ENCODE peak calls at places on chromosomes 13 and 19, in ten cellular contexts. U is CD4-positive, CD25-positive, alpha-beta regulatory T cell; O is stimulated activated CD4-positive, alpha-beta T cell treated with anti-CD3 and anti-CD28 coated beads, Interleukin-1b, Interleukin-23, amount 100 ng/mL, for 24 hours; G is H54; T is retina; B is T-helper 9 cell; Z is activated CD4-positive, alpha-beta T cell treated with anti-CD3 and anti-CD28 coated beads for 4 hours; H is activated T-cell treated with anti-CD3 and anti-CD28 coated beads, Interleukin-2, amount 50 U/mL, for 72 hours; P is CD8-positive, alpha-beta T cell; J is caudate nucleus. R is an unnamed sample.

GRCh38 chr19:19865750-19866598 is at the start of gene ZNF253:
- DNase-seq in U (peak), O (peak), G (peak), T (peak), B (peak), Z (peak), H (peak), P (peak), J (peak), R (peak)

GRCh38 chr19:42254083-42254849 is 662 bp downstream of the ERF start:
- DNase-seq in U (peak), O (peak), G (no peak), T (peak), B (peak), Z (peak), H (peak), P (peak), J (peak), R (peak)

GRCh38 chr19:2549701-2550191 is 73.8 kb downstream of the GADD45B start:
- DNase-seq in U (no peak), O (no peak), G (no peak), T (no peak), B (no peak), Z (no peak), H (no peak), P (no peak), J (peak), R (no peak)

GRCh38 chr19:17125728-17126677 is 50.4 kb downstream of the MYO9B start:
- DNase-seq in U (peak), O (peak), G (no peak), T (no peak), B (peak), Z (peak), H (peak), P (peak), J (no peak), R (peak)

GRCh38 chr13:106415971-106416370 is 119.5 kb downstream of the EFNB2 start:
- DNase-seq in U (no peak), O (no peak), G (no peak), T (no peak), B (no peak), Z (no peak), H (no peak), P (no peak), J (no peak), R (no peak)

GRCh38 chr19:56927791-56928207 is 87.3 kb upstream of the PEG3 start:
- DNase-seq in U (no peak), O (no peak), G (no peak), T (no peak), B (no peak), Z (no peak), H (no peak), P (no peak), J (no peak), R (no peak)

GRCh38 chr19:1181606-1182005 is 7.5 kb upstream of the SBNO2 start:
- DNase-seq in U (no peak), O (no peak), G (no peak), T (no peak), B (no peak), Z (no peak), H (no peak), P (no peak), J (no peak), R (no peak)

GRCh38 chr13:30804474-30804873 is 69.1 kb downstream of the ALOX5AP start:
- DNase-seq in U (no peak), O (no peak), G (no peak), T (no peak), B (no peak), Z (no peak), H (no peak), P (no peak), J (no peak), R (no peak)

GRCh38 chr13:31172535-31172934 is 10.8 kb upstream of the HSPH1 start:
- DNase-seq in U (no peak), O (no peak), G (no peak), T (no peak), B (no peak), Z (no peak), H (no peak), P (no peak), J (no peak), R (no peak)

GRCh38 chr19:10975374-10976036 is 14.7 kb downstream of the SMARCA4 start:
- DNase-seq in U (no peak), O (no peak), G (peak), T (no peak), B (no peak), Z (no peak), H (no peak), P (no peak), J (no peak), R (no peak)

GRCh38 chr13:78595819-78596700 is 7.3 kb downstream of the POU4F1 start:
- DNase-seq in U (no peak), O (no peak), G (no peak), T (peak), B (no peak), Z (no peak), H (no peak), P (no peak), J (no peak), R (peak)

GRCh38 chr19:12244370-12244769 is 50.3 kb downstream of the ZNF44 start:
- DNase-seq in U (no peak), O (no peak), G (no peak), T (no peak), B (no peak), Z (no peak), H (no peak), P (no peak), J (no peak), R (no peak)

GRCh38 chr13:24680258-24680920 is at the start of gene ATP12A:
- DNase-seq in U (peak), O (no peak), G (no peak), T (peak), B (peak), Z (peak), H (peak), P (peak), J (no peak), R (peak)

GRCh38 chr19:46416077-46416709 is 2.8 kb upstream of the CCDC8 start:
- DNase-seq in U (no peak), O (no peak), G (peak), T (peak), B (no peak), Z (peak), H (peak), P (no peak), J (peak), R (peak)

GRCh38 chr19:33377586-33378475 is 4.3 kb downstream of the CEBPG start:
- DNase-seq in U (no peak), O (no peak), G (no peak), T (peak), B (no peak), Z (no peak), H (no peak), P (no peak), J (no peak), R (no peak)

GRCh38 chr19:50896591-50897190 is 14.5 kb downstream of the KLK4 start:
- DNase-seq in U (no peak), O (no peak), G (no peak), T (no peak), B (no peak), Z (no peak), H (peak), P (no peak), J (no peak), R (peak)

GRCh38 chr13:29850213-29850898 is at the start of gene UBL3:
- DNase-seq in U (peak), O (peak), G (peak), T (peak), B (peak), Z (peak), H (peak), P (peak), J (peak), R (peak)

GRCh38 chr13:46062190-46062589 is 9.6 kb upstream of the ZC3H13 start:
- DNase-seq in U (no peak), O (no peak), G (no peak), T (no peak), B (no peak), Z (no peak), H (no peak), P (no peak), J (no peak), R (no peak)

GRCh38 chr13:107716741-107717140 is 498.6 kb downstream of the LIG4 start:
- DNase-seq in U (no peak), O (no peak), G (no peak), T (no peak), B (no peak), Z (no peak), H (no peak), P (no peak), J (no peak), R (no peak)

GRCh38 chr13:48001127-48001881 is at the start of gene SUCLA2:
- DNase-seq in U (peak), O (peak), G (peak), T (peak), B (peak), Z (peak), H (peak), P (peak), J (peak), R (peak)

GRCh38 chr13:60162096-60162495 is 1.6 kb downstream of the DIAPH3 start:
- DNase-seq in U (no peak), O (no peak), G (no peak), T (no peak), B (no peak), Z (no peak), H (no peak), P (no peak), J (no peak), R (peak)

GRCh38 chr19:10182847-10183246 is 11.9 kb downstream of the DNMT1 start:
- DNase-seq in U (no peak), O (no peak), G (no peak), T (no peak), B (no peak), Z (no peak), H (no peak), P (no peak), J (no peak), R (no peak)

GRCh38 chr19:16076958-16077611 is 790 bp downstream of the TPM4 start:
- DNase-seq in U (no peak), O (no peak), G (no peak), T (peak), B (peak), Z (peak), H (peak), P (no peak), J (no peak), R (no peak)

GRCh38 chr19:1360126-1360817 is 23.4 kb upstream of the NDUFS7 start:
- DNase-seq in U (no peak), O (no peak), G (no peak), T (peak), B (no peak), Z (no peak), H (no peak), P (no peak), J (no peak), R (no peak)

GRCh38 chr19:29084266-29084665 is 128.7 kb downstream of the UQCRFS1 start:
- DNase-seq in U (no peak), O (no peak), G (peak), T (no peak), B (no peak), Z (no peak), H (no peak), P (no peak), J (no peak), R (no peak)

GRCh38 chr19:41570639-41571112 is 5.3 kb upstream of the CEACAM21 start:
- DNase-seq in U (peak), O (peak), G (peak), T (peak), B (peak), Z (peak), H (peak), P (peak), J (peak), R (peak)

GRCh38 chr13:26956532-26957142 is 196.1 kb upstream of the GPR12 start:
- DNase-seq in U (no peak), O (no peak), G (no peak), T (no peak), B (no peak), Z (no peak), H (no peak), P (no peak), J (no peak), R (no peak)